ENCODE peak calls at places on chromosomes 12 and 14, in seven cellular contexts. C, L, E, B, U, P and W are unnamed samples.

GRCh38 chr14:68283378-68284123 is 464.0 kb downstream of the RAD51B start:
- DNase-seq in C (no peak), E (no peak), U (no peak), P (no peak), B (peak; percentile 47), L (no peak), W (no peak)

GRCh38 chr12:111570090-111570961 is 28.8 kb downstream of the ATXN2 start:
- DNase-seq in P (peak; percentile 83), C (peak; percentile 78), E (no peak), L (no peak), B (no peak), U (peak; percentile 74), W (no peak)

GRCh38 chr14:22375321-22375930 is 213.6 kb downstream of the DAD1 start:
- DNase-seq in C (no peak), E (no peak), U (peak; percentile 70), P (peak; percentile 69), L (no peak), B (peak; percentile 24), W (no peak)

GRCh38 chr14:104724407-104724980 is 465 bp downstream of the ADSS1 start:
- DNase-seq in C (no peak), U (peak; percentile 58), B (no peak), E (no peak), L (peak; percentile 88), P (peak; percentile 20), W (no peak)

GRCh38 chr14:51160871-51161270 is 66.0 kb upstream of the TRIM9 start:
- DNase-seq in C (no peak), B (no peak), U (no peak), E (no peak), L (no peak), P (no peak), W (no peak)

GRCh38 chr12:13668880-13669279 is 312.5 kb downstream of the GRIN2B start:
- DNase-seq in L (no peak), B (no peak), U (no peak), C (no peak), E (no peak), P (no peak), W (no peak)

GRCh38 chr14:24481622-24482324 is 26.3 kb downstream of the CMA1 start:
- DNase-seq in B (peak; percentile 84), U (peak; percentile 65), E (peak; percentile 45), P (peak; percentile 26), L (no peak), C (no peak), W (no peak)

GRCh38 chr14:83355609-83356008 is 1822.0 kb upstream of the SEL1L start:
- DNase-seq in C (no peak), E (no peak), U (no peak), L (no peak), B (no peak), P (no peak), W (no peak)

GRCh38 chr14:89307409-89307808 is 109.6 kb downstream of the FOXN3 start:
- DNase-seq in E (no peak), C (no peak), L (no peak), U (no peak), B (no peak), P (no peak), W (no peak)

GRCh38 chr14:68945190-68945584 is 33.9 kb downstream of the ACTN1 start:
- DNase-seq in B (no peak), U (no peak), E (no peak), C (no peak), P (no peak), L (no peak), W (no peak)

GRCh38 chr12:46407360-46407759 is 34.8 kb upstream of the SLC38A2 start:
- DNase-seq in U (no peak), P (no peak), C (no peak), E (no peak), L (no peak), B (no peak), W (no peak)

GRCh38 chr12:92419201-92419600 is 273.6 kb upstream of the BTG1 start:
- DNase-seq in B (no peak), C (no peak), P (no peak), E (no peak), U (no peak), L (no peak), W (no peak)

GRCh38 chr12:91103101-91103500 is 8.2 kb downstream of the LUM start:
- DNase-seq in B (no peak), E (no peak), C (no peak), P (no peak), L (no peak), U (no peak), W (no peak)

GRCh38 chr12:76241371-76241770 is 106.8 kb downstream of the BBS10 start:
- DNase-seq in L (no peak), C (no peak), P (no peak), B (no peak), E (no peak), U (no peak), W (no peak)

GRCh38 chr14:33026850-33027420 is 88.3 kb downstream of the NPAS3 start:
- DNase-seq in B (no peak), C (no peak), L (no peak), U (no peak), P (peak; percentile 7), E (no peak), W (no peak)

GRCh38 chr14:68893566-68893965 is 85.5 kb downstream of the ACTN1 start:
- DNase-seq in B (no peak), U (no peak), C (no peak), E (no peak), P (no peak), L (no peak), W (no peak)

GRCh38 chr14:51211149-51211548 is 28.9 kb upstream of the TMX1 start:
- DNase-seq in P (peak; percentile 61), U (peak; percentile 14), B (no peak), L (no peak), C (peak; percentile 17), E (no peak), W (no peak)

GRCh38 chr12:101221301-101221700 is 11.3 kb upstream of the SLC5A8 start:
- DNase-seq in P (no peak), E (no peak), L (no peak), U (no peak), B (no peak), C (no peak), W (no peak)

GRCh38 chr14:27050195-27050594 is 452.4 kb upstream of the NOVA1 start:
- DNase-seq in E (no peak), B (no peak), P (no peak), U (no peak), C (no peak), L (no peak), W (no peak)

GRCh38 chr12:123991402-123991951 is 18.5 kb downstream of the ZNF664 start:
- DNase-seq in C (no peak), E (no peak), P (no peak), U (no peak), L (no peak), B (no peak), W (no peak)

GRCh38 chr12:54370218-54370730 is 6.0 kb upstream of the GPR84 start:
- DNase-seq in L (peak; percentile 83), E (peak; percentile 77), C (peak; percentile 84), P (peak; percentile 94), U (peak; percentile 90), B (peak; percentile 72), W (peak; percentile 95)
- TF ChIP-seq CTCF in L (peak; percentile 95), E (peak; percentile 97), C (peak; percentile 88), P (peak; percentile 82), U (peak; percentile 81), B (peak; percentile 11), W (peak; percentile 97)

DNA sequence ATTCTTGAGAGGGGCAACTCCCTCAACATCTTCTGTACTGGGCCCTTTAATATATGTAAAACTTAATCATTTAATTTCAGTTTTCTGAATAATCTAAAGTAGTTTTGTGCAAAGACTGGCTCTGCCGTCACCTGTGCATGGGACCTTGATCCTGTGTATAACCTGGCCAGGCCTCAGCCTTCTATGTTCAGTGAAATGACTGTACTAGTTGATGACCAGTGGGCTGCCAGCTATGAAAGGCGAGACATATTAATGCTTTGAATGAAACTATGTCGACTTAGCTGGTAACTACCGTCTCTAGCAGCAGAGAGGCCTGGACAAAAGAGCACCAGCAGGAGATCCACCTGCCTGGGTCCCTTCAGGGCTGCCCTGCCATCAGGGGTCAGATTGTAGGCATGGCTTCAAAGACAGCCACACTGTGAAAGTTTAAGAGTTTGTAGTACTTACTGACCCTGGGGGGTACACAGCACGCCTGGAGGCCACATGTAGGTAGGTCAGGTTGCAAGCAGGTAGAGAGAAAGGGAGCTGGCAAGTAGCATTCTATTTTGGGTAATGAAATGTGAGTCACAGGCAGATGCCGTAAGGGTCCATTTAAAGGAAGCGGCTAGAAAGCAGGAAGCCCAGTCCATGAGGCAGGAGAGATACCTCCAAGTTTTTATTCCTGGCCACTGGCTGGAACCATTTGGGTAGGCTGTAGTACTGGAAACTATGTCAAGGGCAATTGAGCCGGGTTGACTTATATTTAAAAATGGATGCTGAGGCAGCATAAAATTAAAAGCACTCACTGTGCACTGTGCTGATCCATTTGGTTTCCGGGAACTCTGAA is 77.2 kb downstream of the BHLHE41 start:
- DNase-seq in P (no peak), E (no peak), C (no peak), B (no peak), L (peak; percentile 27), U (no peak), W (no peak)
- TF ChIP-seq CTCF in P (no peak), E (no peak), C (no peak), B (no peak), L (no peak), U (no peak), W (no peak)

GRCh38 chr12:107093547-107094448 is at the start of gene CRY1:
- DNase-seq in C (peak; percentile 95), E (peak; percentile 91), P (peak; percentile 97), B (peak; percentile 90), U (peak; percentile 98), L (peak; percentile 97), W (peak; percentile 99)

GRCh38 chr12:107088912-107089311 is 4.4 kb downstream of the CRY1 start:
- DNase-seq in B (no peak), L (no peak), E (no peak), C (no peak), P (no peak), U (no peak), W (no peak)

GRCh38 chr12:107091381-107091780 is 2.0 kb downstream of the CRY1 start:
- DNase-seq in U (peak; percentile 18), E (no peak), L (no peak), C (peak; percentile 41), P (peak; percentile 85), B (no peak), W (no peak)

GRCh38 chr12:107092669-107093546 is 441 bp downstream of the CRY1 start:
- DNase-seq in C (peak; percentile 10), L (no peak), P (no peak), E (peak; percentile 25), B (peak; percentile 29), U (peak; percentile 43), W (peak; percentile 87)

GRCh38 chr12:107091989-107092641 is 1.2 kb downstream of the CRY1 start:
- DNase-seq in E (peak; percentile 30), U (peak; percentile 98), B (peak; percentile 28), L (no peak), C (peak; percentile 85), P (peak; percentile 97), W (no peak)
- TF ChIP-seq CTCF in E (peak; percentile 77), U (peak; percentile 75), B (peak; percentile 36), L (peak; percentile 69), C (peak; percentile 92), P (peak; percentile 72), W (peak; percentile 84)

DNA sequence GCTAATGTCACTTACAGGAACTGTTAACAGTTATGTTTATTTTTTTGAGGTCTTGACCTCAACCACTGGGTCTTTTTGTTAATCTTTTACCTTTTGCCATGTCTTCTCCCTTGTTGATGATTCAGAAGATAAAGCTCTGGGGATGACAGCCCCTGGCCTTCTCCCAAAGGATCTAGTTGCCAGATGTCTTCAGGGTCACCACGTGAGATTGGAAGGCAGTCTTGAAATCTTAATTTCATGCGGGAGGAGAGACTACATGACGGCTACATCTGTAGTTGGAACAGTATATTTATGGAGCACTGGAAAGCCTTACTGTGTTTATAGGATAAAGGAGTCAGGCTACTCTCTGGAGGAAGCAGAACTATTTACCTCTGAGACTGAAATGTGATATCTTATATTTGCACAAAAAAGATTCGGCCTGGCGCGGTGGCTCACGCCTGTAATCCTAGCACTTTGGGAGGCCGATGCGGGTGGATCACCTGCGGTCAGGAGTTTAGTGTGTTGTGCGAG is 5.6 kb downstream of the MLEC start:
- DNase-seq in C (no peak), P (no peak), L (no peak), E (no peak), B (no peak), U (peak; percentile 89), W (no peak)
- TF ChIP-seq CTCF in C (no peak), P (no peak), L (no peak), E (no peak), B (no peak), U (no peak), W (no peak)